ENCODE peak calls at places on chromosome 7, in four cellular contexts. One of them, this sample, is unnamed.

GRCh38 chr7:104848386-104848990 is 165.5 kb upstream of the KMT2E start:
- DNase-seq in activated CD8-positive, alpha-beta memory T cell treated with anti-CD3 and anti-CD28 coated beads for 1 hour: peak; percentile 3
- DNase-seq in WTC11: peak; percentile 84
- DNase-seq in choroid plexus epithelial cell: peak; percentile 65
- DNase-seq in this sample: no peak

GRCh38 chr7:79308176-79308575 is 145.3 kb downstream of the MAGI2 start:
- DNase-seq in WTC11: no peak
- DNase-seq in choroid plexus epithelial cell: peak; percentile 79
- DNase-seq in activated CD8-positive, alpha-beta memory T cell treated with anti-CD3 and anti-CD28 coated beads for 1 hour: no peak
- DNase-seq in this sample: peak; percentile 72

GRCh38 chr7:140696024-140696678 is 357 bp upstream of the NDUFB2 start:
- DNase-seq in activated CD8-positive, alpha-beta memory T cell treated with anti-CD3 and anti-CD28 coated beads for 1 hour: peak; percentile 85
- DNase-seq in WTC11: no peak
- DNase-seq in choroid plexus epithelial cell: peak; percentile 93
- DNase-seq in this sample: peak; percentile 80

GRCh38 chr7:40093631-40094350 is 40.6 kb downstream of the MPLKIP start:
- DNase-seq in WTC11: no peak
- DNase-seq in choroid plexus epithelial cell: no peak
- DNase-seq in activated CD8-positive, alpha-beta memory T cell treated with anti-CD3 and anti-CD28 coated beads for 1 hour: no peak
- DNase-seq in this sample: no peak

GRCh38 chr7:135575296-135575695 is 17.6 kb downstream of the NUP205 start:
- DNase-seq in WTC11: no peak
- DNase-seq in activated CD8-positive, alpha-beta memory T cell treated with anti-CD3 and anti-CD28 coated beads for 1 hour: no peak
- DNase-seq in choroid plexus epithelial cell: no peak
- DNase-seq in this sample: no peak

GRCh38 chr7:80905334-80905733 is 13.5 kb downstream of the SEMA3C start:
- DNase-seq in choroid plexus epithelial cell: no peak
- DNase-seq in activated CD8-positive, alpha-beta memory T cell treated with anti-CD3 and anti-CD28 coated beads for 1 hour: no peak
- DNase-seq in WTC11: no peak
- DNase-seq in this sample: no peak

GRCh38 chr7:134741901-134742635 is 37.4 kb upstream of the CALD1 start:
- DNase-seq in choroid plexus epithelial cell: peak; percentile 60
- DNase-seq in activated CD8-positive, alpha-beta memory T cell treated with anti-CD3 and anti-CD28 coated beads for 1 hour: no peak
- DNase-seq in WTC11: peak; percentile 62
- DNase-seq in this sample: no peak

GRCh38 chr7:5694221-5694754 is 87.2 kb downstream of the RNF216 start:
- DNase-seq in choroid plexus epithelial cell: peak; percentile 94
- DNase-seq in WTC11: no peak
- DNase-seq in activated CD8-positive, alpha-beta memory T cell treated with anti-CD3 and anti-CD28 coated beads for 1 hour: no peak
- DNase-seq in this sample: no peak

This sample was measured in cerebellar nuclear complex.